ENCODE peak calls at places on chromosomes 6 and 20, in four cellular contexts. J is NCI-H1105; S is activated CD4-positive, alpha-beta T cell treated with anti-CD3 and anti-CD28 coated beads, Interleukin-2, amount 50 U/mL, for 1 hour; O is AML-193. D is an unnamed sample.

GRCh38 chr20:43559147-43559477 is 285 bp downstream of the SGK2 start:
- DNase-seq in J (no peak), S (no peak), O (no peak), D (no peak)

GRCh38 chr20:17357238-17357637 is 130.4 kb downstream of the PCSK2 start:
- DNase-seq in J (peak), S (no peak), O (no peak), D (no peak)

GRCh38 chr6:34288581-34288980 is 39.8 kb upstream of the SMIM29 start:
- DNase-seq in J (no peak), S (no peak), O (no peak), D (no peak)

GRCh38 chr6:147699637-147700036 is 191.1 kb downstream of the SAMD5 start:
- DNase-seq in J (no peak), S (no peak), O (no peak), D (peak)

GRCh38 chr20:46717818-46718541 is 8.5 kb downstream of the SLC2A10 start:
- DNase-seq in J (no peak), S (no peak), O (no peak), D (no peak)

GRCh38 chr6:140320081-140320798 is 945.8 kb upstream of the CITED2 start:
- DNase-seq in J (no peak), S (no peak), O (peak), D (no peak)

GRCh38 chr6:107988570-107988969 is 30.6 kb upstream of the SEC63 start:
- DNase-seq in J (no peak), S (no peak), O (no peak), D (no peak)

GRCh38 chr6:37531026-37531425 is 31.3 kb upstream of the CCDC167 start:
- DNase-seq in J (no peak), S (no peak), O (no peak), D (peak)

GRCh38 chr20:50635676-50636600 is 55.4 kb downstream of the RIPOR3 start:
- DNase-seq in J (peak), S (peak), O (peak), D (peak)

GRCh38 chr6:169979873-169980440 is 228.5 kb downstream of the ERMARD start:
- DNase-seq in J (no peak), S (no peak), O (no peak), D (no peak)

D was measured in LoVo.